ENCODE peak calls at places on chromosomes 4 and X, in eight cellular contexts. A, S, V, P, M, R, T and I are unnamed samples.

GRCh38 chr4:22501715-22502095 is 14.2 kb downstream of the ADGRA3 start:
- DNase-seq in M (no peak), A (no peak), V (no peak), T (no peak), P (no peak), R (no peak), S (peak; percentile 67), I (no peak)

GRCh38 chrX:26845051-26845450 is 618.1 kb downstream of the PPP4R3C start:
- DNase-seq in P (no peak), S (no peak), R (no peak), A (peak; percentile 19), M (no peak), T (no peak), V (no peak), I (no peak)

GRCh38 chrX:133985164-133986007 is at the start of gene GPC3:
- DNase-seq in A (no peak), P (no peak), R (no peak), M (peak; percentile 83), V (peak; percentile 41), S (no peak), T (peak; percentile 90), I (peak; percentile 30)

GRCh38 chr4:1194028-1194900 is 21.9 kb upstream of the SPON2 start:
- DNase-seq in M (peak; percentile 62), R (no peak), P (no peak), T (peak; percentile 62), V (no peak), S (no peak), A (peak; percentile 64), I (no peak)

GRCh38 chr4:183503497-183504063 is 1.3 kb upstream of the ING2 start:
- DNase-seq in A (no peak), S (peak; percentile 35), T (no peak), R (no peak), V (no peak), M (no peak), P (peak; percentile 9), I (peak; percentile 26)

GRCh38 chr4:95508421-95508820 is 40.4 kb downstream of the UNC5C start:
- DNase-seq in T (no peak), A (no peak), S (peak; percentile 21), V (no peak), M (no peak), R (no peak), P (no peak), I (no peak)

GRCh38 chr4:147494301-147494700 is 13.4 kb downstream of the EDNRA start:
- DNase-seq in R (no peak), P (no peak), V (no peak), T (no peak), A (no peak), M (no peak), S (no peak), I (no peak)

GRCh38 chr4:46277165-46277951 is 112.6 kb downstream of the GABRA2 start:
- DNase-seq in P (no peak), M (no peak), R (no peak), S (no peak), V (peak; percentile 6), A (no peak), T (no peak), I (no peak)

GRCh38 chr4:1579834-1580686 is 104.1 kb downstream of the FAM53A start:
- DNase-seq in V (peak; percentile 96), R (no peak), P (peak; percentile 30), T (peak; percentile 100), A (no peak), M (peak; percentile 97), S (peak; percentile 88), I (peak; percentile 83)

GRCh38 chrX:40891798-40892197 is 156.5 kb upstream of the MED14 start:
- DNase-seq in R (no peak), S (no peak), V (no peak), P (no peak), A (no peak), T (no peak), M (no peak), I (no peak)

GRCh38 chr4:121077496-121077895 is 5.2 kb upstream of the NDNF start:
- DNase-seq in P (no peak), A (no peak), R (no peak), M (no peak), V (no peak), T (peak; percentile 61), S (no peak), I (no peak)

GRCh38 chrX:26470946-26471345 is 255.0 kb downstream of the MAGEB5 start:
- DNase-seq in V (no peak), A (no peak), R (no peak), T (no peak), S (no peak), M (no peak), P (no peak), I (no peak)

GRCh38 chrX:57453901-57454300 is 137.9 kb upstream of the ZXDB start:
- DNase-seq in P (no peak), V (no peak), R (no peak), M (peak; percentile 32), S (peak; percentile 49), A (no peak), T (peak; percentile 53), I (no peak)

GRCh38 chr4:172982151-172982590 is 186.4 kb upstream of the GALNT7 start:
- DNase-seq in P (peak; percentile 98), M (no peak), R (peak; percentile 98), V (no peak), T (no peak), A (no peak), S (peak; percentile 92), I (peak; percentile 77)

GRCh38 chrX:77561372-77561771 is 114.2 kb downstream of the FGF16 start:
- DNase-seq in T (no peak), S (no peak), M (no peak), A (no peak), V (no peak), P (no peak), R (no peak), I (no peak)

GRCh38 chrX:20547649-20548051 is 280.9 kb upstream of the RPS6KA3 start:
- DNase-seq in M (no peak), V (no peak), T (no peak), A (peak; percentile 31), S (peak; percentile 26), P (no peak), R (no peak), I (no peak)

GRCh38 chr4:1825326-1825725 is 30.6 kb downstream of the LETM1 start:
- DNase-seq in R (no peak), V (no peak), P (no peak), A (no peak), M (no peak), S (no peak), T (no peak), I (no peak)

GRCh38 chrX:49922291-49923241 is at the start of gene CLCN5:
- DNase-seq in M (peak; percentile 96), P (peak; percentile 69), T (peak; percentile 97), A (peak; percentile 96), R (peak; percentile 57), S (peak; percentile 94), V (peak; percentile 97), I (peak; percentile 95)

GRCh38 chr4:153079824-153080486 is 124.3 kb upstream of the TRIM2 start:
- DNase-seq in P (no peak), M (no peak), V (no peak), S (no peak), R (no peak), A (no peak), T (no peak), I (no peak)

GRCh38 chrX:88244066-88244465 is 503.0 kb upstream of the CPXCR1 start:
- DNase-seq in A (no peak), T (no peak), V (no peak), M (peak; percentile 37), R (no peak), S (no peak), P (no peak), I (no peak)

GRCh38 chr4:91340843-91341242 is 962.9 kb upstream of the GRID2 start:
- DNase-seq in P (no peak), T (no peak), R (no peak), M (no peak), A (no peak), S (no peak), V (no peak), I (no peak)

DNA sequence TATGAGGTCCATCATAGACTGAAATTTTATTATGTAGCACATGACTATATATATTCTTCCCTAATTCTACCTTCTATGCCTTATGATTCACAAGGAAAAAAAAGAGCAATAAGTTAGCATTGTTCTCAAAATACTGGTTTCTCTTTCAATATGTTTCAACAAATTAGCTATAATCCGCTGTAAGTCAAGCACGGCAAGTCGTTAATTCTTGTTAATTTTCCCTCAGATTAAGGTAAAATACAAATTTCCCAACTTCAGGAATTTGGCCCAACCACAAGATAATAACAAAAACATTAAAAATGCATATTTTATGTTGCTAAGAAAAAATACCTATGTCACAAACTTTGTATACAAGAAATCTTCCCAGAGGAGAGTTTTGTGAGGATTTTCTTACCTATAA is 296.5 kb upstream of the GALNTL6 start:
- DNase-seq in V (no peak), M (no peak), P (no peak), T (no peak), R (no peak), A (no peak), S (no peak), I (no peak)
- TF ChIP-seq CTCF in V (no peak), M (no peak), P (no peak), T (no peak), R (no peak), A (no peak), S (no peak), I (no peak)

GRCh38 chr4:78065514-78066192 is 8.5 kb downstream of the FRAS1 start:
- DNase-seq in A (no peak), P (no peak), T (no peak), R (no peak), M (no peak), V (no peak), S (no peak), I (no peak)
- H3K27ac ChIP-seq in A (no peak overlapping the region), P (no peak overlapping the region), T (no peak overlapping the region), R (no peak overlapping the region), M (no peak overlapping the region), V (no peak overlapping the region), S (no peak overlapping the region), I (no peak overlapping the region)

DNA sequence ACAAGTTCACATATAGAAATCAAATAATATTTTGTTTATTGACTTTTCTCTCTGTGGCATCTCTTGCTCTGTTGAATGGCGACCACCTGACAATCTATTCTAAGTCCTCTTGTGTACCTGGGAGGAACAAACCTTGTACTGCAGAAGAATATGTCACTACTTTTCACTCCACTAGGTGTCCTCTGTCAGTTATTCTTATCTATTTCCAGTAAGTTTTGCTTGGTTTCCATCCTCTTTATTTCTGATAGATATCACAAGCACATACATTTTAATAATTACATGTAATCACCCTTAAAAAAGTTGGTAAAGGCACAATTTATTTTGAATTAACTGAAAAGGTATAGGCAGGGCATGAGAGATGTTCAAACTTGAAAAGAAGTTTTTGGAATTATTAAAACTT is 238.4 kb downstream of the SNCA start:
- DNase-seq in M (no peak), P (no peak), A (no peak), S (peak; percentile 29), R (no peak), T (no peak), V (no peak), I (peak; percentile 28)
- TF ChIP-seq CTCF in M (peak; percentile 63), P (peak; percentile 63), A (no peak), S (peak; percentile 51), R (peak; percentile 38), T (peak; percentile 77), V (peak; percentile 13), I (peak; percentile 35)

DNA sequence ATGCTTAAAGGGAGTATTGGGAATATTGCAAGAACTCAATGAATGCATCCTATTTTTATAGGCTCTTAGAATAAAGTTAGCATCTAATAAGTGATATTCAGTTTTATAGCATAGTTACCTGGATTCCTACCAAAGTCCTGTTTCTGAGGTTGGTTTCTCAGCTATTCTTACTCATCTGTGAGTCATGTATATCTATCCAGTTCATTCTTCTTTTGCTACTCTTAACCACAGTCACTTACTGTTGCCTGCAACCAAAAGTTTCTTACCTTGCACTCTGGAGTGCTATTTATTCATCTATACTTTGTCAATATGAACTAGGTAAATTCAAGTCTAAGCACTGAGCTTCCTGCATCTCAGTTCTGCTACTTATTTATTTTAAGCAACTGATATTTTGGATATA is 322.5 kb downstream of the HS3ST1 start:
- DNase-seq in V (no peak), M (no peak), S (peak; percentile 68), P (peak; percentile 25), R (no peak), A (no peak), T (no peak), I (peak; percentile 28)
- H3K27ac ChIP-seq in V (no peak overlapping the region), M (no peak overlapping the region), S (no peak overlapping the region), P (no peak overlapping the region), R (no peak overlapping the region), A (no peak overlapping the region), T (no peak overlapping the region), I (no peak overlapping the region)